ENCODE peak calls at places on chromosomes 2 and 18, in eight cellular contexts. W is NCI-H1092 treated with DMSO at 0.1 percent for 48 hours; X is SK-N-SH; N is glutamatergic neuron; G is CD4-positive, alpha-beta T cell; R is Peyer's patch; Y is HCEC 1CT; J is naive B cell. S is an unnamed sample.

GRCh38 chr18:905948-906415 is 1.3 kb downstream of the ADCYAP1 start:
- DNase-seq in Y (no peak), X (peak; percentile 27), G (no peak), R (no peak), N (peak; percentile 48), W (peak; percentile 31), J (no peak), S (no peak)

GRCh38 chr2:241356871-241357260 is 781 bp downstream of the FARP2 start:
- DNase-seq in R (no peak), N (no peak), J (no peak), W (no peak), G (no peak), X (no peak), Y (no peak), S (no peak)

GRCh38 chr2:112621792-112622527 is 23.8 kb upstream of the SLC20A1 start:
- DNase-seq in J (no peak), W (no peak), R (no peak), Y (peak; percentile 79), X (no peak), N (no peak), G (no peak), S (no peak)

GRCh38 chr2:190912731-190913130 is 32.1 kb downstream of the GLS start:
- DNase-seq in W (no peak), R (no peak), N (no peak), G (no peak), J (no peak), Y (peak; percentile 20), X (no peak), S (no peak)

GRCh38 chr2:70305531-70305930 is 3.7 kb upstream of the FAM136A start:
- DNase-seq in Y (no peak), R (no peak), G (no peak), N (no peak), X (no peak), J (no peak), W (no peak), S (no peak)

GRCh38 chr18:7034924-7035323 is 82.7 kb downstream of the LAMA1 start:
- DNase-seq in R (no peak), J (no peak), Y (no peak), N (no peak), G (no peak), X (no peak), W (no peak), S (no peak)

GRCh38 chr2:229572434-229573338 is 141.7 kb downstream of the DNER start:
- DNase-seq in G (no peak), Y (peak; percentile 15), R (no peak), X (peak; percentile 15), J (no peak), N (no peak), W (no peak), S (no peak)

GRCh38 chr2:237692601-237693079 is 65.3 kb downstream of the LRRFIP1 start:
- DNase-seq in N (peak; percentile 64), J (no peak), R (peak; percentile 50), G (no peak), Y (peak; percentile 32), W (no peak), X (peak; percentile 58), S (no peak)

GRCh38 chr18:56574827-56575226 is 63.6 kb downstream of the TXNL1 start:
- DNase-seq in X (no peak), W (no peak), Y (no peak), R (no peak), N (no peak), J (no peak), G (no peak), S (no peak)

GRCh38 chr2:241659150-241659739 is 21.8 kb downstream of the ATG4B start:
- DNase-seq in J (peak; percentile 10), W (peak; percentile 30), N (peak; percentile 73), Y (peak; percentile 47), G (peak; percentile 16), X (peak; percentile 72), R (peak; percentile 28), S (no peak)

GRCh38 chr2:105873721-105874120 is 129.0 kb downstream of the NCK2 start:
- DNase-seq in N (no peak), W (no peak), R (no peak), G (no peak), Y (peak; percentile 77), J (no peak), X (no peak), S (no peak)

GRCh38 chr2:221225752-221226151 is 346.4 kb downstream of the EPHA4 start:
- DNase-seq in Y (no peak), X (no peak), J (no peak), W (no peak), G (no peak), N (no peak), R (no peak), S (no peak)

GRCh38 chr2:11124760-11125068 is 30.6 kb upstream of the SLC66A3 start:
- DNase-seq in G (no peak), J (no peak), Y (no peak), W (no peak), R (no peak), N (no peak), X (no peak), S (no peak)

GRCh38 chr2:46074501-46074900 is 222.7 kb upstream of the EPAS1 start:
- DNase-seq in W (no peak), X (no peak), Y (no peak), R (no peak), J (no peak), N (no peak), G (no peak), S (no peak)

GRCh38 chr2:54574107-54574859 is 118.2 kb downstream of the SPTBN1 start:
- DNase-seq in J (peak; percentile 69), W (no peak), Y (peak; percentile 35), R (peak; percentile 53), G (peak; percentile 54), N (no peak), X (no peak), S (no peak)

GRCh38 chr2:205982776-205983327 is 103.1 kb downstream of the INO80D start:
- DNase-seq in R (no peak), J (no peak), Y (no peak), X (no peak), N (no peak), W (no peak), G (no peak), S (no peak)

GRCh38 chr2:217887841-217888665 is 114.7 kb downstream of the TNS1 start:
- DNase-seq in G (no peak), N (no peak), Y (no peak), R (no peak), X (peak; percentile 87), J (no peak), W (no peak), S (no peak)

GRCh38 chr2:232925153-232925768 is 55.2 kb downstream of the SNORC start:
- DNase-seq in R (no peak), J (no peak), X (no peak), N (no peak), Y (no peak), W (no peak), G (no peak), S (no peak)

GRCh38 chr2:98458207-98458606 is 13.5 kb downstream of the INPP4A start:
- DNase-seq in X (no peak), Y (no peak), R (peak; percentile 14), G (no peak), W (no peak), J (no peak), N (no peak), S (no peak)

GRCh38 chr2:180979086-180979934 is 1.1 kb upstream of the UBE2E3 start:
- DNase-seq in N (no peak), G (no peak), W (no peak), R (no peak), J (no peak), X (no peak), Y (peak; percentile 81), S (no peak)

GRCh38 chr2:221570321-221571107 is 1.6 kb downstream of the EPHA4 start:
- DNase-seq in W (peak; percentile 33), R (no peak), G (peak; percentile 20), Y (peak; percentile 40), X (peak; percentile 3), J (peak; percentile 39), N (peak; percentile 57), S (no peak)

GRCh38 chr2:20108655-20109396 is 57.4 kb upstream of the LAPTM4A start:
- DNase-seq in X (no peak), G (no peak), R (no peak), Y (peak; percentile 80), J (no peak), W (no peak), N (no peak), S (no peak)

GRCh38 chr18:71529708-71530303 is 1014.3 kb downstream of the CBLN2 start:
- DNase-seq in W (peak; percentile 33), J (no peak), R (no peak), X (no peak), N (no peak), Y (no peak), G (no peak), S (no peak)

GRCh38 chr2:231928481-231928880 is 2.3 kb upstream of the NPPC start:
- DNase-seq in Y (no peak), N (no peak), J (no peak), X (peak; percentile 58), G (no peak), W (no peak), R (no peak), S (no peak)

GRCh38 chr2:101306410-101306809 is 2.1 kb downstream of the RNF149 start:
- DNase-seq in W (no peak), X (no peak), J (no peak), Y (no peak), R (no peak), N (no peak), G (no peak), S (no peak)

GRCh38 chr2:173064231-173064805 is 11.3 kb upstream of the MAP3K20 start:
- DNase-seq in G (no peak), J (no peak), R (no peak), Y (no peak), W (no peak), N (no peak), X (no peak), S (no peak)

GRCh38 chr2:174673876-174674275 is 76.3 kb upstream of the WIPF1 start:
- DNase-seq in R (no peak), X (no peak), Y (no peak), W (no peak), N (no peak), J (no peak), G (no peak), S (no peak)

S was measured in keratinocyte.